ENCODE peak calls at places on chromosomes 7 and 10, in ten cellular contexts. O is PC-9, C is GM23338, M is H9, V is PC-3, S is mesendoderm, K is GM23248, L is keratinocyte, F is hepatocyte, A is fibroblast of lung. B is an unnamed sample.

GRCh38 chr10:79079490-79080355 is 11.0 kb downstream of the ZMIZ1 start:
- DNase-seq in S (peak; percentile 57), A (peak; percentile 47), M (no peak), F (peak; percentile 76), K (peak; percentile 91), C (no peak), V (peak; percentile 79), O (peak; percentile 75), L (no peak), B (no peak)

GRCh38 chr10:121926669-121927360 is 1.0 kb downstream of the ATE1 start:
- DNase-seq in M (no peak), K (peak; percentile 53), S (no peak), L (no peak), F (no peak), O (no peak), C (peak; percentile 10), A (peak; percentile 31), V (peak; percentile 7), B (no peak)

GRCh38 chr7:48511021-48511579 is 339.8 kb downstream of the ABCA13 start:
- DNase-seq in C (no peak), L (no peak), A (no peak), S (no peak), V (no peak), K (no peak), F (no peak), M (no peak), O (no peak), B (no peak)

GRCh38 chr10:97445357-97445721 is 467 bp downstream of the EXOSC1 start:
- DNase-seq in K (no peak), S (no peak), V (no peak), C (no peak), L (no peak), M (no peak), A (no peak), O (no peak), F (no peak), B (no peak)

GRCh38 chr7:127413962-127414361 is 21.5 kb upstream of the ZNF800 start:
- DNase-seq in F (no peak), L (no peak), M (no peak), S (no peak), K (no peak), V (no peak), O (no peak), C (no peak), A (no peak), B (no peak)

GRCh38 chr10:29858352-29859267 is 200.8 kb downstream of the JCAD start:
- DNase-seq in K (peak; percentile 80), C (peak; percentile 72), A (peak; percentile 89), M (peak; percentile 55), L (peak; percentile 32), S (peak; percentile 71), F (peak; percentile 73), V (peak; percentile 81), O (peak; percentile 79), B (peak; percentile 52)

GRCh38 chr10:93503075-93503474 is 6.7 kb downstream of the CEP55 start:
- DNase-seq in M (no peak), S (no peak), C (no peak), A (no peak), L (no peak), V (no peak), F (no peak), O (no peak), K (no peak), B (no peak)

GRCh38 chr10:90888387-90888786 is 16.6 kb downstream of the RPP30 start:
- DNase-seq in F (no peak), S (no peak), A (no peak), L (no peak), C (no peak), K (no peak), O (no peak), V (peak; percentile 13), M (no peak), B (no peak)

GRCh38 chr7:97018775-97019535 is 5.7 kb downstream of the DLX5 start:
- DNase-seq in V (no peak), M (no peak), A (no peak), C (peak; percentile 48), S (peak; percentile 30), O (no peak), K (no peak), F (no peak), L (no peak), B (peak; percentile 43)

GRCh38 chr10:89250814-89251416 is 660 bp downstream of the LIPA start:
- DNase-seq in O (no peak), S (no peak), C (peak; percentile 36), A (no peak), L (no peak), F (peak; percentile 17), M (no peak), V (no peak), K (peak; percentile 27), B (no peak)

DNA sequence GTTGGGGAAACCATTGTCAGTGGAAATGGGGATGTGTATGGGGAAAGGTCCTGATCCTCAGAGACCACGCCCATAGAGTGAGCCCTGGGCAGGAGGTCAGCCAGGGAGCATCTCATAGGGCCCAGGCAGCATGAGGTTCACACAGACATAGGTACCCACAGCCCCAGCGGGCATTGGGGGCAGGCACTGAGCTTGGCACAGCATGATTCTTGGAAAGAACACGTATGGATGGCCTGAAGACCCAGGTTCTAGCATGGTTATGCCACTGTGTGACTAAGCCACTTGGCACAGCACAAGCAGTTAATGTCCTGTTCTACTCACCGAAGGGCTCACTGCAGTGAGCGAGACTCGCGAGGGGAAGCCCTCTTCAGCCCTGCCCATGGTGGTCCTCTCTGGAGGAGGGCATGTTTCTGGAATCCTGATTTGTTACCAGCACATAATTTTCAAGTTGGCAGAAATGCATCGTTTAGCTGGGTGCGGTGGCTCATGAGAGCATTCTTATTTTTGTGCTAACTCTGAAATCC is 125.2 kb downstream of the UBE2H start:
- DNase-seq in L (no peak), S (no peak), O (no peak), M (no peak), K (no peak), F (no peak), C (no peak), V (no peak), A (no peak), B (no peak)
- H3K4me1 ChIP-seq in L (peaks cover 37% of the 10 kb centered on the region), S (peaks cover 3% of the 10 kb centered on the region), O (peaks cover 40% of the 10 kb centered on the region), M (peaks cover 4% of the 10 kb centered on the region), K (peaks cover 27% of the 10 kb centered on the region), F (peaks cover 23% of the 10 kb centered on the region), C (peaks cover 33% of the 10 kb centered on the region), V (peaks cover 41% of the 10 kb centered on the region), A (peaks cover 13% of the 10 kb centered on the region), B (peaks cover 22% of the 10 kb centered on the region)

GRCh38 chr7:132596588-132596987 is 20.3 kb upstream of the PLXNA4 start:
- DNase-seq in K (no peak), C (no peak), F (no peak), O (no peak), M (no peak), A (no peak), V (no peak), S (no peak), L (no peak), B (no peak)

GRCh38 chr7:132604090-132604489 is 27.8 kb upstream of the PLXNA4 start:
- DNase-seq in L (no peak), K (no peak), C (no peak), O (no peak), F (no peak), M (no peak), V (no peak), A (no peak), S (no peak), B (no peak)

GRCh38 chr7:132607656-132608055 is 31.4 kb upstream of the PLXNA4 start:
- DNase-seq in L (no peak), A (no peak), C (no peak), S (no peak), V (no peak), F (no peak), M (no peak), K (no peak), O (no peak), B (no peak)

GRCh38 chr7:132603241-132603789 is 27.0 kb upstream of the PLXNA4 start:
- DNase-seq in S (peak; percentile 37), A (no peak), L (no peak), O (no peak), M (no peak), K (no peak), V (no peak), F (no peak), C (peak; percentile 48), B (no peak)

DNA sequence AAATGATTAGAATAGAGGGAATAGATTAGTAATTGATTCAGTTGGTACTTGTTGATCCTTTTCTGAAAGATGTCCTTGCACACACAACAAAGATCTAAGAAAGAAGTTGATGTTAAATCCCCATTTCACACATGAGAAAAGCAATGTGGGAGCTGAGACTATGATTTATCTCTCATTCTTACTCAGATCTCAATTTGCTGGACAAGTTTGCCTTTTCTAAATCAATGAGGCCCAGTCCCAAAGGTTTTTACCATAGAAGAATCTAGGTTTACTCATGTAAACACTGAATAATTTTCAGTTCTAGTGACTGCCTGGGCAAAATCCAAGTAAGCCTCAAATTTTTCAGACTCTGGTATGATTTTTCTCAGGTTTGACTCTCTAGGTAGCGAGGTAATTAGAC is 25.5 kb upstream of the PLXNA4 start:
- DNase-seq in O (no peak), F (no peak), V (no peak), K (no peak), C (no peak), S (no peak), M (no peak), L (no peak), A (no peak), B (no peak)
- H3K79me2 ChIP-seq in O (no peaks in the 10 kb centered on the region), F (no peaks in the 10 kb centered on the region), V (no peaks in the 10 kb centered on the region), K (no peaks in the 10 kb centered on the region), C (no peaks in the 10 kb centered on the region), S (no peaks in the 10 kb centered on the region), M (no peaks in the 10 kb centered on the region), L (no peaks in the 10 kb centered on the region), A (no peaks in the 10 kb centered on the region), B (no peaks in the 10 kb centered on the region)

DNA sequence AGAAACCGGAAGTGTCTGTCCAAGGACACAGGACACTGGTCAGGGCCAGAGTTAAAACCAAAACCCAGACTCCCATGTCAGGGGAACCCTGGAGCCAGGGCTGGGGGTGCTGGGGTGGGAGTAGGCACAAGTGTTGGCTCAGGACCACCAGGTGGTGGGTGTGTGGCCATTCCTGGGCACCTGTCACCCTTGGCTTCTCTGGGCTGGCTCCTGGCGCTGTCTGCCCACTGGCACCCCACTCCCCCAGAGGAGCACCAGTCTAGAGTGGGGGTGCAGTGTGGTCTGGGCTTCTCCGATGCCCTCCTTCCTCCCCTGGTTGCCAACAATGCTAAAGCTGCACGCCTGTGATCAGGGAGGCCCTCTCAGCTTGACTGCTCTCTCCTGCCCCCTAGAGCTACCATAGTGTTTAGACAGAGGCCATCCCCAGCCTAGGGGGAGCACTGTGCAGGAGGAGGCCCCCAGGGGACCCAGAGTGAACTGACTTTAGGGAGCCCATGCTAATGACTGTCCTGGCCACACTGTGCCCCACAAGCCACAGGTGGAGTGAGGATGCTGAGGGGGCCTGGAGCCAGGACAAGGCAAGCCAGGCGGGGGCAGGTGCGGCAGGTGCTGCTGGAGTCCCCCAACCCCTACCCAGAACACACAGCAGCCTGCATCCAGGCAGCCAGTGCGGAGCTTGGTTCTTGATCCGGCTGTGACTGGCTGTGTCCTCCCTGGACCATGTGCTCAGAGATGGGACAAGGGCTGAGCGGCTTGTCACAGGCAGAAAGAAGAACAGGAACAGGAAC is 11.0 kb downstream of the RASGEF1A start:
- DNase-seq in F (peak; percentile 41), O (no peak), S (peak; percentile 52), M (peak; percentile 75), C (peak; percentile 86), L (no peak), A (no peak), K (peak; percentile 56), V (peak; percentile 48), B (peak; percentile 21)
- H3K4me1 ChIP-seq in F (no peaks in the 10 kb centered on the region), O (peaks cover 7% of the 10 kb centered on the region), S (no peaks in the 10 kb centered on the region), M (no peaks in the 10 kb centered on the region), C (no peaks in the 10 kb centered on the region), L (no peaks in the 10 kb centered on the region), A (no peaks in the 10 kb centered on the region), K (no peaks in the 10 kb centered on the region), V (no peaks in the 10 kb centered on the region), B (no peaks in the 10 kb centered on the region)

GRCh38 chr10:12418725-12419278 is 69.5 kb downstream of the CAMK1D start:
- DNase-seq in L (no peak), F (no peak), M (no peak), K (no peak), A (no peak), O (no peak), S (no peak), C (no peak), V (no peak), B (no peak)
- H3K79me2 ChIP-seq in L (no peaks in the 10 kb centered on the region), F (no peaks in the 10 kb centered on the region), M (no peaks in the 10 kb centered on the region), K (no peaks in the 10 kb centered on the region), A (no peaks in the 10 kb centered on the region), O (peaks cover 9% of the 10 kb centered on the region), S (no peaks in the 10 kb centered on the region), C (no peaks in the 10 kb centered on the region), V (no peaks in the 10 kb centered on the region), B (no peaks in the 10 kb centered on the region)